ENCODE peak calls at places on chromosome 17, in seven cellular contexts. One of them, this sample, is unnamed.

GRCh38 chr17:81710514-81711308 is 1.4 kb upstream of the SLC25A10 start:
- DNase-seq in fibroblast of villous mesenchyme: peak
- DNase-seq in neural crest cell: no peak
- DNase-seq in astrocyte of the spinal cord: no peak
- DNase-seq in breast epithelium: no peak
- DNase-seq in HFFc6: no peak
- DNase-seq in RWPE1: no peak
- DNase-seq in this sample: no peak

GRCh38 chr17:68343976-68344375 is 52.7 kb downstream of the ARSG start:
- DNase-seq in fibroblast of villous mesenchyme: no peak
- DNase-seq in neural crest cell: no peak
- DNase-seq in astrocyte of the spinal cord: no peak
- DNase-seq in breast epithelium: no peak
- DNase-seq in HFFc6: no peak
- DNase-seq in RWPE1: no peak
- DNase-seq in this sample: no peak

GRCh38 chr17:82300707-82301270 is 16.6 kb downstream of the CD7 start:
- DNase-seq in fibroblast of villous mesenchyme: peak
- DNase-seq in neural crest cell: peak
- DNase-seq in astrocyte of the spinal cord: peak
- DNase-seq in breast epithelium: no peak
- DNase-seq in HFFc6: peak
- DNase-seq in RWPE1: peak
- DNase-seq in this sample: no peak

GRCh38 chr17:44850612-44851011 is 2.9 kb downstream of the HIGD1B start:
- DNase-seq in fibroblast of villous mesenchyme: no peak
- DNase-seq in neural crest cell: no peak
- DNase-seq in astrocyte of the spinal cord: no peak
- DNase-seq in breast epithelium: no peak
- DNase-seq in HFFc6: no peak
- DNase-seq in RWPE1: no peak
- DNase-seq in this sample: no peak

GRCh38 chr17:55172612-55173011 is 92.1 kb upstream of the HLF start:
- DNase-seq in fibroblast of villous mesenchyme: no peak
- DNase-seq in neural crest cell: no peak
- DNase-seq in astrocyte of the spinal cord: no peak
- DNase-seq in breast epithelium: no peak
- DNase-seq in HFFc6: no peak
- DNase-seq in RWPE1: peak
- DNase-seq in this sample: peak

GRCh38 chr17:48542114-48542955 is 2.6 kb downstream of the HOXB2 start:
- DNase-seq in fibroblast of villous mesenchyme: peak
- DNase-seq in neural crest cell: no peak
- DNase-seq in astrocyte of the spinal cord: no peak
- DNase-seq in breast epithelium: no peak
- DNase-seq in HFFc6: no peak
- DNase-seq in RWPE1: no peak
- DNase-seq in this sample: no peak

GRCh38 chr17:77476006-77476405 is 335.2 kb downstream of the SEC14L1 start:
- DNase-seq in fibroblast of villous mesenchyme: no peak
- DNase-seq in neural crest cell: no peak
- DNase-seq in astrocyte of the spinal cord: no peak
- DNase-seq in breast epithelium: no peak
- DNase-seq in HFFc6: no peak
- DNase-seq in RWPE1: no peak
- DNase-seq in this sample: peak

GRCh38 chr17:488993-489757 is 136.6 kb upstream of the RPH3AL start:
- DNase-seq in fibroblast of villous mesenchyme: no peak
- DNase-seq in neural crest cell: peak
- DNase-seq in astrocyte of the spinal cord: peak
- DNase-seq in breast epithelium: no peak
- DNase-seq in HFFc6: no peak
- DNase-seq in RWPE1: no peak
- DNase-seq in this sample: no peak

GRCh38 chr17:64147110-64148016 is 17.4 kb upstream of the ERN1 start:
- DNase-seq in fibroblast of villous mesenchyme: peak
- DNase-seq in neural crest cell: no peak
- DNase-seq in astrocyte of the spinal cord: peak
- DNase-seq in breast epithelium: no peak
- DNase-seq in HFFc6: peak
- DNase-seq in RWPE1: peak
- DNase-seq in this sample: peak

GRCh38 chr17:32461498-32461852 is 17.2 kb downstream of the PSMD11 start:
- DNase-seq in fibroblast of villous mesenchyme: no peak
- DNase-seq in neural crest cell: no peak
- DNase-seq in astrocyte of the spinal cord: no peak
- DNase-seq in breast epithelium: no peak
- DNase-seq in HFFc6: no peak
- DNase-seq in RWPE1: no peak
- DNase-seq in this sample: no peak

GRCh38 chr17:63458478-63458877 is 12.4 kb upstream of the CYB561 start:
- DNase-seq in fibroblast of villous mesenchyme: no peak
- DNase-seq in neural crest cell: no peak
- DNase-seq in astrocyte of the spinal cord: no peak
- DNase-seq in breast epithelium: no peak
- DNase-seq in HFFc6: no peak
- DNase-seq in RWPE1: no peak
- DNase-seq in this sample: no peak

GRCh38 chr17:70855401-70856054 is 686.2 kb downstream of the KCNJ2 start:
- DNase-seq in fibroblast of villous mesenchyme: no peak
- DNase-seq in neural crest cell: no peak
- DNase-seq in astrocyte of the spinal cord: peak
- DNase-seq in breast epithelium: no peak
- DNase-seq in HFFc6: no peak
- DNase-seq in RWPE1: peak
- DNase-seq in this sample: peak

GRCh38 chr17:38456031-38456815 is 28.0 kb downstream of the ARHGAP23 start:
- DNase-seq in fibroblast of villous mesenchyme: no peak
- DNase-seq in neural crest cell: no peak
- DNase-seq in astrocyte of the spinal cord: no peak
- DNase-seq in breast epithelium: no peak
- DNase-seq in HFFc6: no peak
- DNase-seq in RWPE1: no peak
- DNase-seq in this sample: no peak
- TF ChIP-seq CTCF in fibroblast of villous mesenchyme: peak
- TF ChIP-seq CTCF in neural crest cell: peak
- TF ChIP-seq CTCF in astrocyte of the spinal cord: peak
- TF ChIP-seq CTCF in breast epithelium: no peak
- TF ChIP-seq CTCF in HFFc6: peak
- TF ChIP-seq CTCF in RWPE1: no peak
- TF ChIP-seq CTCF in this sample: no peak

GRCh38 chr17:8255499-8255898 is 6.4 kb downstream of the PFAS start:
- DNase-seq in fibroblast of villous mesenchyme: no peak
- DNase-seq in neural crest cell: no peak
- DNase-seq in astrocyte of the spinal cord: no peak
- DNase-seq in breast epithelium: no peak
- DNase-seq in HFFc6: no peak
- DNase-seq in RWPE1: no peak
- DNase-seq in this sample: no peak
- TF ChIP-seq CTCF in fibroblast of villous mesenchyme: no peak
- TF ChIP-seq CTCF in neural crest cell: peak
- TF ChIP-seq CTCF in astrocyte of the spinal cord: peak
- TF ChIP-seq CTCF in breast epithelium: no peak
- TF ChIP-seq CTCF in HFFc6: peak
- TF ChIP-seq CTCF in RWPE1: no peak
- TF ChIP-seq CTCF in this sample: peak

GRCh38 chr17:41782142-41782541 is 4.4 kb downstream of the JUP start:
- DNase-seq in fibroblast of villous mesenchyme: no peak
- DNase-seq in neural crest cell: no peak
- DNase-seq in astrocyte of the spinal cord: no peak
- DNase-seq in breast epithelium: no peak
- DNase-seq in HFFc6: no peak
- DNase-seq in RWPE1: no peak
- DNase-seq in this sample: no peak
- TF ChIP-seq CTCF in fibroblast of villous mesenchyme: no peak
- TF ChIP-seq CTCF in neural crest cell: no peak
- TF ChIP-seq CTCF in astrocyte of the spinal cord: no peak
- TF ChIP-seq CTCF in breast epithelium: no peak
- TF ChIP-seq CTCF in HFFc6: no peak
- TF ChIP-seq CTCF in RWPE1: no peak
- TF ChIP-seq CTCF in this sample: no peak

GRCh38 chr17:30570596-30571265 is 93.5 kb downstream of the GOSR1 start:
- DNase-seq in fibroblast of villous mesenchyme: no peak
- DNase-seq in neural crest cell: no peak
- DNase-seq in astrocyte of the spinal cord: no peak
- DNase-seq in breast epithelium: peak
- DNase-seq in HFFc6: no peak
- DNase-seq in RWPE1: no peak
- DNase-seq in this sample: no peak

GRCh38 chr17:30567231-30568116 is 90.3 kb downstream of the GOSR1 start:
- DNase-seq in fibroblast of villous mesenchyme: no peak
- DNase-seq in neural crest cell: no peak
- DNase-seq in astrocyte of the spinal cord: no peak
- DNase-seq in breast epithelium: no peak
- DNase-seq in HFFc6: no peak
- DNase-seq in RWPE1: no peak
- DNase-seq in this sample: no peak

GRCh38 chr17:30570191-30570590 is 93.0 kb downstream of the GOSR1 start:
- DNase-seq in fibroblast of villous mesenchyme: no peak
- DNase-seq in neural crest cell: no peak
- DNase-seq in astrocyte of the spinal cord: no peak
- DNase-seq in breast epithelium: peak
- DNase-seq in HFFc6: no peak
- DNase-seq in RWPE1: no peak
- DNase-seq in this sample: no peak

GRCh38 chr17:30559656-30560055 is 82.4 kb downstream of the GOSR1 start:
- DNase-seq in fibroblast of villous mesenchyme: no peak
- DNase-seq in neural crest cell: no peak
- DNase-seq in astrocyte of the spinal cord: no peak
- DNase-seq in breast epithelium: peak
- DNase-seq in HFFc6: no peak
- DNase-seq in RWPE1: no peak
- DNase-seq in this sample: no peak

DNA sequence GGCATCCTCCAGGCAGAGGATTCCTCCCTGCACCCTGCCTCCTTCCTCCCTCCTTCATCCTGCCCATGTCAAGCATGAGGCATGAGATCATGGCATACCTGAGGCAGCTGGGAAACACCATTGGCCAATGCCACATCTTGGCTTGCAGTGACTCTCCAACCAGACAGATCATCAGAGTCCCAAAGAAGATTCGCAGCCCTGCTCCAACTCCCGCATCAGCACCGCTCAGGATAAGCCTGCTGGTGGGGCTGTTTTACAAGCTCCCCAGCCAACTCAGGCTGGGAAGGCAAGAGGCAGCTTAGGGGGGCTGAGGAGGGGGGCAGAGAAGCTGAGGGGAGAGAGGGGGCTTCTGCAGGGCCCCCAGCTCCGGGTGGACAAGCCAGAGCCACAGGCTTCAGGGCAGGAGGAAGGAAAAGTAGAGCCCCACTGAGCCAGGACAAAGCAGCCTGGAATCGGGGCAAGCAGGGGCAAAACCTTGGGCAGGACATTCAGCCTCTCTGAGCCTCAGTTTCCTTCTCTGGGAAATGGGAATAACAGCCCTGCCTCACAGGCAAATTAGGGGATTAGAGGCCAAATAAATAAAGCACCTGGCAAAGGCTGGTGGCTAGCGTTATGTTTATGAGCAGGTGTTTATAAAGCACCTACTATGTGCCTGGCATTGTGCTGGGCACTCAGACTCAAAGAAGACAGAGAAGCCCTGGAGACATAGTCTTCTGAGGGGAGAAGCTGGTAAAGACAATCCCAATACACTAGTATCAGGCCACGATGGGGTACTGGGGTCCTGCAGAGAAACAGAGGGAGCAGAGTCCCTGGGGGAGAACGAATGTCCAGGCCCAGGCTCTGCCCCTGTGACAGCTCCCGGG is 88.1 kb downstream of the GOSR1 start:
- DNase-seq in fibroblast of villous mesenchyme: no peak
- DNase-seq in neural crest cell: no peak
- DNase-seq in astrocyte of the spinal cord: no peak
- DNase-seq in breast epithelium: no peak
- DNase-seq in HFFc6: peak
- DNase-seq in RWPE1: no peak
- DNase-seq in this sample: peak
- TF ChIP-seq CTCF in fibroblast of villous mesenchyme: peak
- TF ChIP-seq CTCF in neural crest cell: no peak
- TF ChIP-seq CTCF in astrocyte of the spinal cord: no peak
- TF ChIP-seq CTCF in breast epithelium: no peak
- TF ChIP-seq CTCF in HFFc6: peak
- TF ChIP-seq CTCF in RWPE1: no peak
- TF ChIP-seq CTCF in this sample: no peak

DNA sequence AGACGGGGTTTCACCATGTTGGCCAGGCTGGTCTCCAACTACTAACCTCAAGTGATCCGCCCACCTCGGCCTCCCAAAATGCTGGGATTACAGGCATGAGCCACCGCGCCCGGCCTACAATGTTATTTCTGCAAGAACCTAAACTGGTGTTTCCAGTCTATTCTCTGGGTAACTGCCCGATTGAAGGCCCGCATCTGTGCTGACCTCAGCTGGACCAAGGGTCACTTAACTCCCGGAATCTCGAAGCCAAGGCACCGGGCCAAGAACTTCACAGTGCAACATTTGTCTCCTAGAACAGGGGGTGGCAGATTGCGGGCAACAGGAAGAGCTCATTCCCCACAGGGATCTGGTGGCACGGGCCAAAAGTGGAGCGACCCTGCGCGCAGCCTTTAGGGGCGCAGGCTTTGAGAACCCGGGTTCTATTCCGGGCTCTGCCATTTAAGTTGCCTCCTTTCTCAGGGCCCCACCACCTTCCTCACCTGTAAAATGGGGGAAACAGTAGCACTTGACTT is 785 bp downstream of the SHMT1 start:
- DNase-seq in fibroblast of villous mesenchyme: peak
- DNase-seq in neural crest cell: peak
- DNase-seq in astrocyte of the spinal cord: peak
- DNase-seq in breast epithelium: no peak
- DNase-seq in HFFc6: no peak
- DNase-seq in RWPE1: peak
- DNase-seq in this sample: peak
- TF ChIP-seq CTCF in fibroblast of villous mesenchyme: no peak
- TF ChIP-seq CTCF in neural crest cell: no peak
- TF ChIP-seq CTCF in astrocyte of the spinal cord: no peak
- TF ChIP-seq CTCF in breast epithelium: no peak
- TF ChIP-seq CTCF in HFFc6: no peak
- TF ChIP-seq CTCF in RWPE1: no peak
- TF ChIP-seq CTCF in this sample: no peak

GRCh38 chr17:7352910-7353635 is 1.1 kb downstream of the KCTD11 start:
- DNase-seq in fibroblast of villous mesenchyme: no peak
- DNase-seq in neural crest cell: no peak
- DNase-seq in astrocyte of the spinal cord: no peak
- DNase-seq in breast epithelium: no peak
- DNase-seq in HFFc6: no peak
- DNase-seq in RWPE1: no peak
- DNase-seq in this sample: no peak

GRCh38 chr17:7354262-7354781 is 634 bp upstream of the TMEM95 start:
- DNase-seq in fibroblast of villous mesenchyme: peak
- DNase-seq in neural crest cell: peak
- DNase-seq in astrocyte of the spinal cord: peak
- DNase-seq in breast epithelium: no peak
- DNase-seq in HFFc6: peak
- DNase-seq in RWPE1: peak
- DNase-seq in this sample: peak

GRCh38 chr17:7351665-7352558 is at the start of gene KCTD11:
- DNase-seq in fibroblast of villous mesenchyme: peak
- DNase-seq in neural crest cell: peak
- DNase-seq in astrocyte of the spinal cord: peak
- DNase-seq in breast epithelium: peak
- DNase-seq in HFFc6: peak
- DNase-seq in RWPE1: peak
- DNase-seq in this sample: peak

GRCh38 chr17:7355053-7355452 is at the start of gene TMEM95:
- DNase-seq in fibroblast of villous mesenchyme: no peak
- DNase-seq in neural crest cell: no peak
- DNase-seq in astrocyte of the spinal cord: no peak
- DNase-seq in breast epithelium: no peak
- DNase-seq in HFFc6: no peak
- DNase-seq in RWPE1: no peak
- DNase-seq in this sample: peak

GRCh38 chr17:7352559-7352889 is 562 bp downstream of the KCTD11 start:
- DNase-seq in fibroblast of villous mesenchyme: no peak
- DNase-seq in neural crest cell: no peak
- DNase-seq in astrocyte of the spinal cord: no peak
- DNase-seq in breast epithelium: no peak
- DNase-seq in HFFc6: no peak
- DNase-seq in RWPE1: no peak
- DNase-seq in this sample: no peak
- TF ChIP-seq CTCF in fibroblast of villous mesenchyme: no peak
- TF ChIP-seq CTCF in neural crest cell: no peak
- TF ChIP-seq CTCF in astrocyte of the spinal cord: no peak
- TF ChIP-seq CTCF in breast epithelium: no peak
- TF ChIP-seq CTCF in HFFc6: no peak
- TF ChIP-seq CTCF in RWPE1: peak
- TF ChIP-seq CTCF in this sample: no peak

This sample was measured in bronchial epithelial cell.